ENCODE peak calls at places on chromosome 12, in four cellular contexts. One of them, this sample, is unnamed.
A peak's percentile ranks its signal among the peaks of the same experiment; 100 is the strongest.

GRCh38 chr12:3490848-3491382 is at the start of gene PRMT8:
- DNase-seq in A549: no peak
- DNase-seq in pancreas: peak; percentile 63
- DNase-seq in caudate nucleus: no peak
- DNase-seq in this sample: no peak

GRCh38 chr12:57461326-57461903 is 1.8 kb downstream of the GLI1 start:
- DNase-seq in A549: peak; percentile 86
- DNase-seq in pancreas: no peak
- DNase-seq in caudate nucleus: no peak
- DNase-seq in this sample: peak; percentile 51

GRCh38 chr12:125140239-125140917 is 75.1 kb downstream of the AACS start:
- DNase-seq in A549: peak; percentile 32
- DNase-seq in pancreas: no peak
- DNase-seq in caudate nucleus: no peak
- DNase-seq in this sample: no peak

GRCh38 chr12:108798551-108799221 is 58.7 kb downstream of the SSH1 start:
- DNase-seq in A549: no peak
- DNase-seq in pancreas: peak; percentile 45
- DNase-seq in caudate nucleus: peak; percentile 25
- DNase-seq in this sample: no peak

GRCh38 chr12:78204926-78205325 is 374.2 kb downstream of the NAV3 start:
- DNase-seq in A549: no peak
- DNase-seq in pancreas: no peak
- DNase-seq in caudate nucleus: no peak
- DNase-seq in this sample: no peak

GRCh38 chr12:97758102-97758501 is 295.5 kb downstream of the RMST start:
- DNase-seq in A549: no peak
- DNase-seq in pancreas: no peak
- DNase-seq in caudate nucleus: no peak
- DNase-seq in this sample: no peak

GRCh38 chr12:19462441-19462840 is 23.1 kb downstream of the AEBP2 start:
- DNase-seq in A549: no peak
- DNase-seq in pancreas: no peak
- DNase-seq in caudate nucleus: no peak
- DNase-seq in this sample: no peak

GRCh38 chr12:95237315-95237714 is 19.7 kb downstream of the VEZT start:
- DNase-seq in A549: no peak
- DNase-seq in pancreas: no peak
- DNase-seq in caudate nucleus: no peak
- DNase-seq in this sample: no peak

GRCh38 chr12:26134540-26134939 is 9.7 kb upstream of the BHLHE41 start:
- DNase-seq in A549: no peak
- DNase-seq in pancreas: no peak
- DNase-seq in caudate nucleus: no peak
- DNase-seq in this sample: no peak

GRCh38 chr12:26135571-26135970 is 10.7 kb upstream of the BHLHE41 start:
- DNase-seq in A549: no peak
- DNase-seq in pancreas: no peak
- DNase-seq in caudate nucleus: no peak
- DNase-seq in this sample: no peak

GRCh38 chr12:26136688-26137087 is 11.9 kb upstream of the BHLHE41 start:
- DNase-seq in A549: no peak
- DNase-seq in pancreas: no peak
- DNase-seq in caudate nucleus: no peak
- DNase-seq in this sample: no peak

GRCh38 chr12:26133508-26133907 is 8.7 kb upstream of the BHLHE41 start:
- DNase-seq in A549: no peak
- DNase-seq in pancreas: no peak
- DNase-seq in caudate nucleus: no peak
- DNase-seq in this sample: no peak

GRCh38 chr12:26135010-26135420 is 10.2 kb upstream of the BHLHE41 start:
- DNase-seq in A549: no peak
- DNase-seq in pancreas: no peak
- DNase-seq in caudate nucleus: no peak
- DNase-seq in this sample: peak; percentile 44
- H3K27ac ChIP-seq in A549: no peak overlapping the region
- H3K27ac ChIP-seq in pancreas: peak overlapping the region; percentile 71
- H3K27ac ChIP-seq in caudate nucleus: peak overlapping the region; percentile 47
- H3K27ac ChIP-seq in this sample: no peak overlapping the region

DNA sequence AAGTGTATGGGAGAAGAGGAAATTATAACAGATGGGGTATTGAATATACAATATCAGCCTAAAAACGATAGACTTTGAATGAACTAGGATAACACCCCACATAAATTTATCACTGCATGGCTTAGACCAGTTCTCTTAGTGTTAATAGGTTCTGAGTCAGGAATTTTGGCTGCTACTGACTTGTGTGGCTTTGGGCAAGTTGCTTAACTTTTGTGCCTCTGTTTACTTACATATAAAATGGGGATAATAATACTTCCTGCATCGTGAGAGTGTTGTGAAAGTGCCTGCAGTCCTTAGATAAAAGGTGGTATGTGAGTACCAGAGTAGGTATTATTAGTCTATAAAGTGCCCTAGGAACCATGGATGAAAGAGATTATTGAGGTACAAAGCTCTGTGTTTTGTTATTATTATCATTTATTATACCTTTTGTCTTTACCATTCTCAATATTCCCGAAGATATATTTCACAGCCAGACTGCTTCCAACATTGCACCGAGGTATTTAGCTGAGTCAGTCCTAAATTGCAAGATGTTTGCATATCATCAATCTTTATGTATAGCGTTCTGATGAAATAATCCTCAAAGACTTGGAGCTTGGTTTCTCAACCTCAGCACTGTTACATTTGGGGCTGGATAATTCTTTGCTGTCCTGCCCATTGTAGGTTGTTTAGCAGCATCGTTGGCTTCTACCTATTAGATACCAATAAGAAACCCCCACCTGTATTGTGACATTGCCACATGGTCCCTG is 2.3 kb upstream of the PAWR start:
- DNase-seq in A549: no peak
- DNase-seq in pancreas: no peak
- DNase-seq in caudate nucleus: no peak
- DNase-seq in this sample: no peak
- H3K27ac ChIP-seq in A549: peak overlapping the region; percentile 98
- H3K27ac ChIP-seq in pancreas: no peak overlapping the region
- H3K27ac ChIP-seq in caudate nucleus: no peak overlapping the region
- H3K27ac ChIP-seq in this sample: no peak overlapping the region

DNA sequence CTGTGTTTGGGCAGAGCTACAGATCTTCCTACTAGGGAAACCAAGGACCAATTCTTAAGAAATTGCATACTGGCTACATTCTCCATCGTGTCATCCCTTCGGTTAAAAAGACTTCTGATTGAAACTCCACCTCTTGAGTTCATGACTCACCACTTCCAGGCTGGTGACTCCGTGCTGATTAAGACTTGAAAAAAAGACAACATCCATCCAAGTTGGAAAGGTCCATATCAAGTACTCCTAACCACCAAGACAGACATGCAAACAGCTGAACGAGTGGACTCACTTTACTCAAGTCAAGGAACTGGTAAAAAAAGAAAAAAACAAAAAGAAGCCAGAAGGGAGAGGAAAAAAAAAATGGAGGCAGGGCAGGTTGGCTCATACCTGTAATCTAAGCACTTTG is 63.4 kb downstream of the APOBEC1 start:
- DNase-seq in A549: no peak
- DNase-seq in pancreas: no peak
- DNase-seq in caudate nucleus: no peak
- DNase-seq in this sample: no peak
- H3K27ac ChIP-seq in A549: no peak overlapping the region
- H3K27ac ChIP-seq in pancreas: no peak overlapping the region
- H3K27ac ChIP-seq in caudate nucleus: no peak overlapping the region
- H3K27ac ChIP-seq in this sample: no peak overlapping the region

GRCh38 chr12:104469523-104469922 is 12.8 kb downstream of the CHST11 start:
- DNase-seq in A549: no peak
- DNase-seq in pancreas: no peak
- DNase-seq in caudate nucleus: no peak
- DNase-seq in this sample: no peak
- H3K27ac ChIP-seq in A549: no peak overlapping the region
- H3K27ac ChIP-seq in pancreas: no peak overlapping the region
- H3K27ac ChIP-seq in caudate nucleus: no peak overlapping the region
- H3K27ac ChIP-seq in this sample: no peak overlapping the region

This sample was measured in substantia nigra.